ENCODE peak calls at places on chromosomes 13 and 19, in five cellular contexts. K is heart right ventricle, U is WERI-Rb-1, A is right atrium auricular region, E is A549. G is an unnamed sample.

GRCh38 chr19:49224856-49225255 is 67.3 kb downstream of the TRPM4 start:
- DNase-seq in K (peak; percentile 31), U (peak; percentile 72), A (no peak), E (peak; percentile 84), G (peak; percentile 58)

GRCh38 chr19:17389288-17389687 is 4.7 kb downstream of the CCDC194 start:
- DNase-seq in K (no peak), U (no peak), A (no peak), E (no peak), G (no peak)

GRCh38 chr19:3547301-3547731 is 8.3 kb downstream of the TEKTIP1 start:
- DNase-seq in K (no peak), U (no peak), A (no peak), E (no peak), G (no peak)

GRCh38 chr19:16106121-16106520 is 5.6 kb upstream of the RAB8A start:
- DNase-seq in K (no peak), U (no peak), A (no peak), E (no peak), G (no peak)

GRCh38 chr19:8253678-8254077 is 44.5 kb downstream of the CERS4 start:
- DNase-seq in K (no peak), U (no peak), A (no peak), E (no peak), G (no peak)

GRCh38 chr13:93476175-93476574 is 249.6 kb downstream of the GPC6 start:
- DNase-seq in K (no peak), U (no peak), A (no peak), E (no peak), G (no peak)

GRCh38 chr19:18675779-18676178 is 7.7 kb upstream of the CRTC1 start:
- DNase-seq in K (no peak), U (peak; percentile 54), A (no peak), E (no peak), G (no peak)

GRCh38 chr19:48967346-48968178 is 2.5 kb downstream of the FTL start:
- DNase-seq in K (no peak), U (no peak), A (peak; percentile 80), E (peak; percentile 60), G (no peak)

GRCh38 chr19:13053761-13054604 is 48.7 kb downstream of the LYL1 start:
- DNase-seq in K (peak; percentile 93), U (no peak), A (peak; percentile 97), E (no peak), G (no peak)

GRCh38 chr19:14248578-14249011 is 42.6 kb upstream of the ADGRL1 start:
- DNase-seq in K (peak; percentile 40), U (peak; percentile 93), A (no peak), E (no peak), G (no peak)

GRCh38 chr19:4851551-4852290 is 15.7 kb downstream of the PLIN3 start:
- DNase-seq in K (peak; percentile 81), U (peak; percentile 82), A (peak; percentile 66), E (peak; percentile 52), G (peak; percentile 90)

GRCh38 chr19:39182174-39182505 is 14.6 kb upstream of the NCCRP1 start:
- DNase-seq in K (no peak), U (no peak), A (no peak), E (no peak), G (no peak)

GRCh38 chr19:18419195-18419698 is at the start of gene SSBP4:
- DNase-seq in K (peak; percentile 82), U (peak; percentile 71), A (no peak), E (no peak), G (peak; percentile 75)

GRCh38 chr13:77820431-77821149 is 98.0 kb downstream of the EDNRB start:
- DNase-seq in K (no peak), U (no peak), A (no peak), E (no peak), G (no peak)

GRCh38 chr13:42656136-42656535 is 82.2 kb downstream of the TNFSF11 start:
- DNase-seq in K (no peak), U (peak; percentile 24), A (no peak), E (no peak), G (no peak)

GRCh38 chr13:108921238-108921637 is 291.8 kb downstream of the MYO16 start:
- DNase-seq in K (no peak), U (no peak), A (no peak), E (no peak), G (no peak)

GRCh38 chr19:51693819-51694218 is 689 bp downstream of the SPACA6 start:
- DNase-seq in K (no peak), U (no peak), A (no peak), E (no peak), G (no peak)

GRCh38 chr19:46704379-46705076 is 12.4 kb downstream of the PRKD2 start:
- DNase-seq in K (peak; percentile 86), U (peak; percentile 69), A (peak; percentile 75), E (peak; percentile 90), G (no peak)

GRCh38 chr13:109779074-109779473 is 7.3 kb downstream of the IRS2 start:
- DNase-seq in K (no peak), U (no peak), A (no peak), E (no peak), G (no peak)

GRCh38 chr19:49799798-49800376 is 13.2 kb downstream of the FUZ start:
- DNase-seq in K (no peak), U (peak; percentile 60), A (no peak), E (no peak), G (no peak)

GRCh38 chr13:78596701-78597550 is 6.4 kb downstream of the POU4F1 start:
- DNase-seq in K (no peak), U (no peak), A (no peak), E (no peak), G (no peak)

GRCh38 chr13:49499889-49500660 is 4.3 kb downstream of the PHF11 start:
- DNase-seq in K (no peak), U (no peak), A (no peak), E (no peak), G (no peak)

GRCh38 chr19:43684326-43684725 is 14.4 kb upstream of the PLAUR start:
- DNase-seq in K (no peak), U (no peak), A (no peak), E (no peak), G (no peak)

GRCh38 chr13:26628706-26629105 is 71.2 kb downstream of the WASF3 start:
- DNase-seq in K (no peak), U (peak; percentile 89), A (no peak), E (no peak), G (no peak)

GRCh38 chr13:85508683-85509329 is 290.4 kb downstream of the SLITRK6 start:
- DNase-seq in K (no peak), U (peak; percentile 29), A (no peak), E (no peak), G (no peak)

GRCh38 chr13:77565635-77566034 is 30.1 kb downstream of the SCEL start:
- DNase-seq in K (no peak), U (no peak), A (no peak), E (peak; percentile 4), G (no peak)

GRCh38 chr19:1956868-1957492 is 16.0 kb downstream of the CSNK1G2 start:
- DNase-seq in K (no peak), U (no peak), A (no peak), E (no peak), G (no peak)

GRCh38 chr13:38979891-38980627 is 10.6 kb downstream of the STOML3 start:
- DNase-seq in K (peak; percentile 22), U (no peak), A (no peak), E (no peak), G (no peak)

DNA sequence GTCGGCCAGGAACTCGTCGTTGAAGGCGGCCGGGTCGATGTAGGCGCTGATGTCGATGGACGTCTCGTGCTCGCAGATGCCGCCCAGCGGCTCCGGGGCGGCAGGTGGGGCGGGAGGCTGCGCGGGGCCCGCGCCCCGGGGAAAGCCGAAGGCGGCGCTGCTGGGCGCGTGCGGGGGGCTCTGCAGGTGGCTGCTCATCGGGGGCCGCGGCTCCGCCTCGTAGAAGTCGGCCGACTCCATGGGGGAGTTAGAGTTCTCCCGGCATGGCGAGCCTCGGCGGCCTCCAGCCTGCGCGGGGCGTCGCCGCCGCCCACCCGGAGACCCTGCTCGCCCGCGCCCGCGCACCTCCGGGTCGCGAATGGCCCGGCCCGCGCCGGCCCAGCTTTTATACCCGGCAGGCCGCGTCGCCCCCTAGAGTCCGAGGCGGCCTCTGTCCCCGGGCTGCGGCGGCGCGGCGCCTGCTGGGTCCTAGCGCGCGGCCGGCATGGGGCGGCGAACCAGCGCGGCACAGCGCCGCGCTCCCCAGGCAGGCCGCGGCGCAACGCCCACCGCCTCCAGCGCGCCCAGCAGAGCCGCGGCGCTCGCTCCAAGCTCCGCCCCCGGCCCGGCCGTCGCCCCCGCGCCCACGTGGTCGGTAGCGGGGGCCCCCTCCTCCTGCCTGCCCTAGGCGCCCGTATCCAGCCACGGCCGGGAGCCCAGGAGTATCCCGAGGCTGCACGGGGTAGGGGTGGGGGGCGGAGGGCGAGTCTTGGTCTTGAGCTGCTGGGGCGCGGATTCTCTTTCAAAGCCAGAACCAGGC is at the start of gene CEBPA:
- DNase-seq in K (peak; percentile 82), U (peak; percentile 84), A (no peak), E (peak; percentile 95), G (peak; percentile 88)
- TF ChIP-seq CTCF in K (no peak), U (peak; percentile 57), A (peak; percentile 30), E (peak; percentile 99), G (peak; percentile 77)

DNA sequence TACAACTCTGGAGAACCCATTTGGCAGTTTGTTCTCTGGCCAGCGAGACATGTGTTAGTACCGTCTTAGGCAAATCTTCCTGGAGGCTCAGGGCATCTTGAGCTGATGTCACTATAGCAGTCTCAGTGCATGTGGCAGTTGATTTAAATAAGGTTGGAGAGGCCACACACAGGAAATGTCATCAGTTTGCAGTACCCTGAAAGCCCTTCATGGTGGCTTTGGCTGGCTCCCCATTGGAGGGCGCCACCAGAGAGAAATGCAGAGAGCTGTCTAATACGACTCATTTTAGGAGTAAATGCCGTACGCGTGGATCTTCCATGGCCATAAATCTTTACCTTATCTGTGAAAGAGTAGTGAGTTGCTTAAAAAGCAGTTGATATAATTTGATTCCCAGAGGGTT is 163.1 kb downstream of the STK24 start:
- DNase-seq in K (no peak), U (no peak), A (no peak), E (no peak), G (no peak)
- TF ChIP-seq CTCF in K (no peak), U (peak; percentile 11), A (no peak), E (no peak), G (no peak)

GRCh38 chr19:53813996-53814395 is 10.1 kb downstream of the NLRP12 start:
- DNase-seq in K (no peak), U (no peak), A (no peak), E (no peak), G (no peak)

GRCh38 chr19:53810891-53811290 is 13.2 kb downstream of the NLRP12 start:
- DNase-seq in K (no peak), U (no peak), A (no peak), E (no peak), G (no peak)

GRCh38 chr19:53809518-53810186 is 14.5 kb downstream of the NLRP12 start:
- DNase-seq in K (no peak), U (peak; percentile 51), A (no peak), E (no peak), G (no peak)

GRCh38 chr19:53810187-53810546 is 13.9 kb downstream of the NLRP12 start:
- DNase-seq in K (no peak), U (no peak), A (no peak), E (no peak), G (no peak)

DNA sequence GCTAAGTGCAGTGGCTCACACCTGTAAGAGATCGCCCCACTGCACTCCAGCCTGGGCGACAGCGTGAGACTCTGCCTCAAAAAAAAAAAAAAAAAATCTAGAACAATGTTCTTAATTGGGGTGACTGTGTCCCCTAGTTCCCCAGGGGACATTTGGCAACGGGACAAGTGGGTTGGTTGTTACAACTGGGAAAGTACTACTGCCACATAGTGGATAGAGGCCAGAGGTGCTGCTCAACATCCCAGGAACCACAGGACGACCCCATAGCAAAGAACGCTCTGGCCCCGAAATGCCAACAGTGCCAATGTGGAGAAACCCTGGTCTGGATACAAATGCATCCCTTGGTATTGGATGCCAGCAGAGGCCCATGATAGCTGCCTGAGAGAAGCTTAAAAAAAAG is 11.8 kb downstream of the NLRP12 start:
- DNase-seq in K (no peak), U (no peak), A (no peak), E (no peak), G (no peak)
- TF ChIP-seq CTCF in K (no peak), U (peak; percentile 43), A (no peak), E (peak; percentile 23), G (peak; percentile 14)

GRCh38 chr19:54882758-54883157 is 8.7 kb downstream of the FCAR start:
- DNase-seq in K (no peak), U (no peak), A (no peak), E (no peak), G (no peak)
- TF ChIP-seq CTCF in K (no peak), U (no peak), A (no peak), E (no peak), G (no peak)

G was measured in chondrocyte.